ENCODE peak calls at places on chromosome 13, in ten cellular contexts. K is bronchial epithelial cell; J is NCI-H510A treated with DMSO at 0.1 percent for 48 hours; Z is AG09319; Q is dermis microvascular lymphatic vessel endothelial cell; L is stimulated activated naive CD8-positive, alpha-beta T cell treated with anti-CD3 and anti-CD28 coated beads, Interleukin-15, Interleukin-2, amounts not matched to agents 100 U/mL and 50 U/mL, for 24 hours; C is astrocyte; T is naive thymus-derived CD8-positive, alpha-beta T cell; R is Calu3; G is NCI-H1092. E is an unnamed sample.

GRCh38 chr13:22111961-22112360 is 441.1 kb downstream of the FGF9 start:
- DNase-seq in K (no peak), J (no peak), Z (no peak), Q (no peak), L (no peak), C (no peak), T (no peak), R (no peak), G (no peak), E (no peak)

GRCh38 chr13:48493851-48494250 is 39.0 kb downstream of the RCBTB2 start:
- DNase-seq in K (peak; percentile 33), J (no peak), Z (no peak), Q (peak; percentile 15), L (no peak), C (no peak), T (no peak), R (no peak), G (no peak), E (no peak)

GRCh38 chr13:28329395-28330158 is 165.4 kb downstream of the FLT1 start:
- DNase-seq in K (peak; percentile 8), J (no peak), Z (peak; percentile 89), Q (peak; percentile 98), L (no peak), C (peak; percentile 86), T (no peak), R (no peak), G (no peak), E (peak; percentile 94)

GRCh38 chr13:81568824-81569223 is 1227.9 kb upstream of the SPRY2 start:
- DNase-seq in K (no peak), J (no peak), Z (no peak), Q (no peak), L (no peak), C (no peak), T (no peak), R (no peak), G (no peak), E (no peak)

GRCh38 chr13:82627183-82627582 is 1255.1 kb downstream of the SLITRK1 start:
- DNase-seq in K (peak; percentile 77), J (peak; percentile 30), Z (peak; percentile 27), Q (no peak), L (no peak), C (peak; percentile 67), T (no peak), R (no peak), G (no peak), E (no peak)

GRCh38 chr13:100274942-100275506 is 186.1 kb downstream of the PCCA start:
- DNase-seq in K (no peak), J (no peak), Z (no peak), Q (no peak), L (no peak), C (peak; percentile 53), T (no peak), R (no peak), G (no peak), E (peak; percentile 71)

GRCh38 chr13:98650376-98651107 is 73.6 kb upstream of the STK24 start:
- DNase-seq in K (peak; percentile 54), J (no peak), Z (no peak), Q (no peak), L (no peak), C (no peak), T (no peak), R (peak; percentile 67), G (no peak), E (no peak)

GRCh38 chr13:100645382-100645781 is 29.2 kb downstream of the TMTC4 start:
- DNase-seq in K (no peak), J (peak; percentile 59), Z (no peak), Q (no peak), L (no peak), C (no peak), T (no peak), R (no peak), G (peak; percentile 45), E (no peak)

GRCh38 chr13:43431279-43431678 is 355.5 kb downstream of the ENOX1 start:
- DNase-seq in K (peak; percentile 29), J (no peak), Z (no peak), Q (no peak), L (no peak), C (no peak), T (no peak), R (peak; percentile 6), G (no peak), E (no peak)

GRCh38 chr13:107585466-107585865 is 629.9 kb downstream of the LIG4 start:
- DNase-seq in K (no peak), J (peak; percentile 44), Z (no peak), Q (peak; percentile 66), L (no peak), C (no peak), T (no peak), R (no peak), G (no peak), E (peak; percentile 36)

E was measured in amniotic epithelial cell.